ENCODE peak calls at places on chromosomes 3 and 15, in seven cellular contexts. T is GM03348, K is SHP77, P is fibroblast of pulmonary artery, D is fibroblast of the conjunctiva, G is NCI-H748 treated with DMSO at 0.1 percent for 48 hours, W is COR-L47. S is an unnamed sample.

GRCh38 chr3:132593950-132594328 is 3.1 kb upstream of the ACKR4 start:
- DNase-seq in W (no peak), P (peak), D (no peak), G (no peak), K (no peak), T (peak), S (peak)

GRCh38 chr3:134350861-134351311 is 23.4 kb downstream of the AMOTL2 start:
- DNase-seq in D (no peak), G (no peak), T (no peak), K (no peak), P (no peak), W (no peak), S (peak)

GRCh38 chr15:51883436-51883835 is 54.0 kb downstream of the TMOD3 start:
- DNase-seq in P (peak), K (no peak), D (peak), T (peak), G (no peak), W (no peak), S (peak)

GRCh38 chr3:107366766-107367165 is 10.5 kb upstream of the CCDC54 start:
- DNase-seq in T (no peak), P (no peak), G (no peak), D (no peak), K (no peak), W (no peak), S (no peak)

GRCh38 chr15:51770902-51771301 is 19.5 kb downstream of the TMOD2 start:
- DNase-seq in W (no peak), K (no peak), P (no peak), G (no peak), T (no peak), D (no peak), S (no peak)

GRCh38 chr15:66008920-66009572 is 139.8 kb downstream of the RAB11A start:
- DNase-seq in W (no peak), D (no peak), P (no peak), G (no peak), K (no peak), T (no peak), S (no peak)

GRCh38 chr3:98986073-98986472 is 84.6 kb upstream of the DCBLD2 start:
- DNase-seq in D (peak), K (no peak), T (peak), P (peak), W (no peak), G (no peak), S (peak)

GRCh38 chr15:91694829-91695205 is 158.7 kb upstream of the SLCO3A1 start:
- DNase-seq in P (peak), D (peak), K (no peak), W (no peak), G (no peak), T (peak), S (no peak)

GRCh38 chr3:114674041-114674440 is 380.2 kb downstream of the TIGIT start:
- DNase-seq in G (no peak), T (no peak), P (no peak), D (no peak), W (no peak), K (no peak), S (no peak)

GRCh38 chr3:30305021-30305420 is 301.4 kb upstream of the TGFBR2 start:
- DNase-seq in T (no peak), P (no peak), K (no peak), D (no peak), W (no peak), G (no peak), S (no peak)

GRCh38 chr3:132288357-132288756 is 28.9 kb upstream of the ACP3 start:
- DNase-seq in T (no peak), G (no peak), P (peak), W (no peak), D (no peak), K (no peak), S (no peak)

GRCh38 chr15:81182031-81182745 is 14.5 kb upstream of the IL16 start:
- DNase-seq in P (no peak), G (no peak), D (no peak), W (no peak), K (no peak), T (no peak), S (no peak)

GRCh38 chr3:25830373-25831305 is 40.7 kb downstream of the OXSM start:
- DNase-seq in G (peak), T (no peak), K (no peak), D (no peak), P (no peak), W (no peak), S (no peak)

GRCh38 chr3:108548304-108548703 is 37.9 kb upstream of the MYH15 start:
- DNase-seq in G (no peak), T (peak), W (no peak), P (peak), K (no peak), D (no peak), S (peak)

GRCh38 chr3:27533718-27534578 is 49.8 kb upstream of the SLC4A7 start:
- DNase-seq in D (peak), T (peak), P (peak), W (no peak), G (no peak), K (peak), S (peak)

S was measured in HFFc6.